ENCODE peak calls at places on chromosomes 2 and 18, in seven cellular contexts. One of them, this sample, is unnamed.

GRCh38 chr2:203659650-203660049 is 46.8 kb upstream of the CD28 start:
- DNase-seq in kidney: no peak
- DNase-seq in HFF-Myc: no peak
- DNase-seq in cardiac muscle cell: no peak
- DNase-seq in fibroblast of the aortic adventitia: no peak
- DNase-seq in H9: no peak
- DNase-seq in brain microvascular endothelial cell: no peak
- DNase-seq in this sample: no peak

GRCh38 chr18:67010916-67011315 is 407.0 kb upstream of the CDH19 start:
- DNase-seq in kidney: no peak
- DNase-seq in HFF-Myc: no peak
- DNase-seq in cardiac muscle cell: peak
- DNase-seq in fibroblast of the aortic adventitia: no peak
- DNase-seq in H9: no peak
- DNase-seq in brain microvascular endothelial cell: no peak
- DNase-seq in this sample: peak

GRCh38 chr2:27408601-27409320 is 630 bp downstream of the PPM1G start:
- DNase-seq in kidney: peak
- DNase-seq in HFF-Myc: no peak
- DNase-seq in cardiac muscle cell: peak
- DNase-seq in fibroblast of the aortic adventitia: peak
- DNase-seq in H9: no peak
- DNase-seq in brain microvascular endothelial cell: no peak
- DNase-seq in this sample: no peak

GRCh38 chr2:31383471-31384153 is 30.9 kb downstream of the XDH start:
- DNase-seq in kidney: no peak
- DNase-seq in HFF-Myc: no peak
- DNase-seq in cardiac muscle cell: peak
- DNase-seq in fibroblast of the aortic adventitia: peak
- DNase-seq in H9: no peak
- DNase-seq in brain microvascular endothelial cell: peak
- DNase-seq in this sample: peak

GRCh38 chr2:222883420-222883819 is 22.6 kb downstream of the ACSL3 start:
- DNase-seq in kidney: no peak
- DNase-seq in HFF-Myc: no peak
- DNase-seq in cardiac muscle cell: peak
- DNase-seq in fibroblast of the aortic adventitia: peak
- DNase-seq in H9: no peak
- DNase-seq in brain microvascular endothelial cell: no peak
- DNase-seq in this sample: no peak

GRCh38 chr2:40103163-40103562 is 324.1 kb upstream of the THUMPD2 start:
- DNase-seq in kidney: no peak
- DNase-seq in HFF-Myc: no peak
- DNase-seq in cardiac muscle cell: peak
- DNase-seq in fibroblast of the aortic adventitia: peak
- DNase-seq in H9: no peak
- DNase-seq in brain microvascular endothelial cell: no peak
- DNase-seq in this sample: peak

GRCh38 chr2:9770308-9771100 is 72.8 kb upstream of the TAF1B start:
- DNase-seq in kidney: no peak
- DNase-seq in HFF-Myc: no peak
- DNase-seq in cardiac muscle cell: peak
- DNase-seq in fibroblast of the aortic adventitia: peak
- DNase-seq in H9: peak
- DNase-seq in brain microvascular endothelial cell: peak
- DNase-seq in this sample: peak

GRCh38 chr18:63233334-63233733 is 86.2 kb downstream of the BCL2 start:
- DNase-seq in kidney: no peak
- DNase-seq in HFF-Myc: no peak
- DNase-seq in cardiac muscle cell: no peak
- DNase-seq in fibroblast of the aortic adventitia: no peak
- DNase-seq in H9: no peak
- DNase-seq in brain microvascular endothelial cell: no peak
- DNase-seq in this sample: no peak

GRCh38 chr2:101463885-101464653 is 10.8 kb downstream of the RFX8 start:
- DNase-seq in kidney: no peak
- DNase-seq in HFF-Myc: peak
- DNase-seq in cardiac muscle cell: peak
- DNase-seq in fibroblast of the aortic adventitia: peak
- DNase-seq in H9: no peak
- DNase-seq in brain microvascular endothelial cell: peak
- DNase-seq in this sample: peak

GRCh38 chr18:74200780-74201179 is 52.5 kb downstream of the TIMM21 start:
- DNase-seq in kidney: no peak
- DNase-seq in HFF-Myc: no peak
- DNase-seq in cardiac muscle cell: no peak
- DNase-seq in fibroblast of the aortic adventitia: no peak
- DNase-seq in H9: no peak
- DNase-seq in brain microvascular endothelial cell: no peak
- DNase-seq in this sample: no peak

GRCh38 chr18:74194691-74195090 is 46.4 kb downstream of the TIMM21 start:
- DNase-seq in kidney: no peak
- DNase-seq in HFF-Myc: no peak
- DNase-seq in cardiac muscle cell: no peak
- DNase-seq in fibroblast of the aortic adventitia: peak
- DNase-seq in H9: no peak
- DNase-seq in brain microvascular endothelial cell: no peak
- DNase-seq in this sample: peak

GRCh38 chr18:74198453-74198852 is 50.1 kb downstream of the TIMM21 start:
- DNase-seq in kidney: no peak
- DNase-seq in HFF-Myc: no peak
- DNase-seq in cardiac muscle cell: no peak
- DNase-seq in fibroblast of the aortic adventitia: no peak
- DNase-seq in H9: no peak
- DNase-seq in brain microvascular endothelial cell: no peak
- DNase-seq in this sample: no peak

GRCh38 chr18:74197705-74198341 is 49.5 kb downstream of the TIMM21 start:
- DNase-seq in kidney: peak
- DNase-seq in HFF-Myc: no peak
- DNase-seq in cardiac muscle cell: no peak
- DNase-seq in fibroblast of the aortic adventitia: no peak
- DNase-seq in H9: no peak
- DNase-seq in brain microvascular endothelial cell: no peak
- DNase-seq in this sample: no peak

GRCh38 chr18:74196220-74197119 is 48.1 kb downstream of the TIMM21 start:
- DNase-seq in kidney: no peak
- DNase-seq in HFF-Myc: peak
- DNase-seq in cardiac muscle cell: peak
- DNase-seq in fibroblast of the aortic adventitia: peak
- DNase-seq in H9: peak
- DNase-seq in brain microvascular endothelial cell: peak
- DNase-seq in this sample: peak
- TF ChIP-seq CTCF in kidney: peak
- TF ChIP-seq CTCF in HFF-Myc: peak
- TF ChIP-seq CTCF in cardiac muscle cell: peak
- TF ChIP-seq CTCF in fibroblast of the aortic adventitia: peak
- TF ChIP-seq CTCF in H9: peak
- TF ChIP-seq CTCF in brain microvascular endothelial cell: peak
- TF ChIP-seq CTCF in this sample: peak

GRCh38 chr18:76306685-76307292 is 188.3 kb downstream of the ZNF516 start:
- DNase-seq in kidney: no peak
- DNase-seq in HFF-Myc: peak
- DNase-seq in cardiac muscle cell: no peak
- DNase-seq in fibroblast of the aortic adventitia: no peak
- DNase-seq in H9: no peak
- DNase-seq in brain microvascular endothelial cell: no peak
- DNase-seq in this sample: no peak
- TF ChIP-seq CTCF in kidney: no peak
- TF ChIP-seq CTCF in HFF-Myc: peak
- TF ChIP-seq CTCF in cardiac muscle cell: no peak
- TF ChIP-seq CTCF in fibroblast of the aortic adventitia: no peak
- TF ChIP-seq CTCF in H9: peak
- TF ChIP-seq CTCF in brain microvascular endothelial cell: peak
- TF ChIP-seq CTCF in this sample: peak

GRCh38 chr2:44616616-44617266 is 255.0 kb downstream of the CAMKMT start:
- DNase-seq in kidney: no peak
- DNase-seq in HFF-Myc: no peak
- DNase-seq in cardiac muscle cell: peak
- DNase-seq in fibroblast of the aortic adventitia: no peak
- DNase-seq in H9: no peak
- DNase-seq in brain microvascular endothelial cell: no peak
- DNase-seq in this sample: no peak

GRCh38 chr2:44623622-44624351 is 262.0 kb downstream of the CAMKMT start:
- DNase-seq in kidney: no peak
- DNase-seq in HFF-Myc: no peak
- DNase-seq in cardiac muscle cell: peak
- DNase-seq in fibroblast of the aortic adventitia: no peak
- DNase-seq in H9: no peak
- DNase-seq in brain microvascular endothelial cell: no peak
- DNase-seq in this sample: no peak

GRCh38 chr2:44615950-44616518 is 254.3 kb downstream of the CAMKMT start:
- DNase-seq in kidney: no peak
- DNase-seq in HFF-Myc: no peak
- DNase-seq in cardiac muscle cell: no peak
- DNase-seq in fibroblast of the aortic adventitia: no peak
- DNase-seq in H9: no peak
- DNase-seq in brain microvascular endothelial cell: no peak
- DNase-seq in this sample: no peak

GRCh38 chr2:44618378-44619023 is 256.8 kb downstream of the CAMKMT start:
- DNase-seq in kidney: no peak
- DNase-seq in HFF-Myc: no peak
- DNase-seq in cardiac muscle cell: no peak
- DNase-seq in fibroblast of the aortic adventitia: no peak
- DNase-seq in H9: no peak
- DNase-seq in brain microvascular endothelial cell: no peak
- DNase-seq in this sample: no peak

GRCh38 chr2:44620189-44620990 is 258.6 kb downstream of the CAMKMT start:
- DNase-seq in kidney: no peak
- DNase-seq in HFF-Myc: no peak
- DNase-seq in cardiac muscle cell: no peak
- DNase-seq in fibroblast of the aortic adventitia: no peak
- DNase-seq in H9: no peak
- DNase-seq in brain microvascular endothelial cell: no peak
- DNase-seq in this sample: no peak
- TF ChIP-seq CTCF in kidney: no peak
- TF ChIP-seq CTCF in HFF-Myc: no peak
- TF ChIP-seq CTCF in cardiac muscle cell: no peak
- TF ChIP-seq CTCF in fibroblast of the aortic adventitia: no peak
- TF ChIP-seq CTCF in H9: peak
- TF ChIP-seq CTCF in brain microvascular endothelial cell: no peak
- TF ChIP-seq CTCF in this sample: no peak

DNA sequence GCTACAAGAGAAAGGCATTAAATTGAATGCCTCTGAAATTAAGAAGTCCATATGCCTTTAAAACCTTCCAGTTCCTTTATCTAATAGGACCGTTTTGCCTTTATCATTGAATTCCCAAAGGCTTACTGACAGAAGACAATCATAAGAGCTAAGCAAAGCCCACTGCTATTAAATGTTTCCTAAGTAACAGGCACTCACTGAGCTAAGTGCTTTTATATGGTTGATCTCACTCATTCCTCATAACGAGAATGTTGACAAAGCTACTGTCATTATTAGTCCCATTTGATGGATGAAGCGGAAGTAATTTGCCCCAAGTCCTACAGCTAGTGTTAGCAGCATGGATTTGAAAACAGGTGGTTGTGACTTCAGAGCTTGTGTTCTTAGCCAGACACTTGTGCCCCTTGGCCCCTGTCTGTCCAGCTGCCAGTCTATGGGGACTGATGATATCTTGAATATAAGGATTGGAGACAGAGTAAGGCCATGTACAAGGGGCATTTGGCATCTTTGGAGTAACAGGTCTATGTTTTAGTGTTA is 134.9 kb upstream of the SERPINE2 start:
- DNase-seq in kidney: no peak
- DNase-seq in HFF-Myc: no peak
- DNase-seq in cardiac muscle cell: no peak
- DNase-seq in fibroblast of the aortic adventitia: no peak
- DNase-seq in H9: no peak
- DNase-seq in brain microvascular endothelial cell: no peak
- DNase-seq in this sample: no peak
- TF ChIP-seq CTCF in kidney: no peak
- TF ChIP-seq CTCF in HFF-Myc: no peak
- TF ChIP-seq CTCF in cardiac muscle cell: no peak
- TF ChIP-seq CTCF in fibroblast of the aortic adventitia: no peak
- TF ChIP-seq CTCF in H9: no peak
- TF ChIP-seq CTCF in brain microvascular endothelial cell: no peak
- TF ChIP-seq CTCF in this sample: no peak

GRCh38 chr2:177265386-177265690 is 811 bp upstream of the NFE2L2 start:
- DNase-seq in kidney: no peak
- DNase-seq in HFF-Myc: no peak
- DNase-seq in cardiac muscle cell: no peak
- DNase-seq in fibroblast of the aortic adventitia: peak
- DNase-seq in H9: no peak
- DNase-seq in brain microvascular endothelial cell: no peak
- DNase-seq in this sample: peak
- TF ChIP-seq CTCF in kidney: peak
- TF ChIP-seq CTCF in HFF-Myc: no peak
- TF ChIP-seq CTCF in cardiac muscle cell: peak
- TF ChIP-seq CTCF in fibroblast of the aortic adventitia: peak
- TF ChIP-seq CTCF in H9: peak
- TF ChIP-seq CTCF in brain microvascular endothelial cell: peak
- TF ChIP-seq CTCF in this sample: peak

DNA sequence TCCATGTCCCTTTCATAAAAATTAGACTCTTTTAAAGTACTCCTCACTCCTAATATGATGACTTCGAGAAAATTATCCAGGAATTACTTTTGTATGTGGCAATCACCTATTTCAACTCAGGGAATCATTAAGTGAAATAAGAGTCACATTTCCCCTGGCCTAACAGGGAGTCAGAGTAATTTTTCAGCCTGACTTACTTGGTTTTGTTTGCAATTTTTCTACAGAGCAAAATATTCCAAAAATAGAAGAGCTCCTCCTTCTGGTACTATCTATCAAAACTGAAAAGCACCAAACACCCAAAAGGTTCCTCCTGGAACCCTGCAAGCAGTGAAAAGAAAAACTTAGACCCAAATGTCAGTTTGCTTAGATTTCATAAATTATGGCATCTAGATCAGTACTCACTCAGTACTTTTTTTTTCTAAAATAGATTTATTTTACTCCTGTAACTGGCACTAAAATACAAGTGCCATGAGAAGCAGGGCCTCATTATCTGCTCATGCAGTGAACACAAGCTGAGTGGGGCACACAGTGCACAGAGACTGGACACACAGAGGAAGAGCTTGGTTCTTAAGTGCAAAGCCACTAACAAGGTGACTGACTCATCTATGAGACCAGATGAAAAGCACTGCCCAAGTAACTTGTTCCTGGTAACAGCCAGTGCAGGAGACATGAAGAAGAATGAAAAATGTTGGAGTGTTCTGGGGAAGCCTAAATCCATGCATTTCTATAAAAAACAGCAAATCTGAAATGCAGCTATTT is 28.7 kb downstream of the ACAA2 start:
- DNase-seq in kidney: no peak
- DNase-seq in HFF-Myc: no peak
- DNase-seq in cardiac muscle cell: no peak
- DNase-seq in fibroblast of the aortic adventitia: peak
- DNase-seq in H9: no peak
- DNase-seq in brain microvascular endothelial cell: no peak
- DNase-seq in this sample: peak
- TF ChIP-seq CTCF in kidney: peak
- TF ChIP-seq CTCF in HFF-Myc: no peak
- TF ChIP-seq CTCF in cardiac muscle cell: peak
- TF ChIP-seq CTCF in fibroblast of the aortic adventitia: peak
- TF ChIP-seq CTCF in H9: peak
- TF ChIP-seq CTCF in brain microvascular endothelial cell: peak
- TF ChIP-seq CTCF in this sample: peak